ENCODE peak calls at places on chromosomes 1 and 21, in nine cellular contexts. H is AG04450, F is dorsolateral prefrontal cortex, T is sigmoid colon, L is GM12864, E is GM23338, Q is right cardiac atrium, D is brain microvascular endothelial cell, B is A549. Y is an unnamed sample.

GRCh38 chr1:211843507-211844298 is 13.1 kb upstream of the LPGAT1 start:
- DNase-seq in Q (no peak), T (no peak), D (no peak), L (no peak), E (no peak), H (no peak), B (no peak), F (no peak), Y (no peak)

GRCh38 chr1:11598461-11598860 is 55.8 kb downstream of the FBXO2 start:
- DNase-seq in D (no peak), L (no peak), Q (no peak), B (no peak), F (no peak), T (no peak), E (no peak), H (no peak), Y (no peak)

GRCh38 chr1:24984800-24985552 is 54.9 kb upstream of the RUNX3 start:
- DNase-seq in B (no peak), L (no peak), F (no peak), T (no peak), Q (peak), D (no peak), E (no peak), H (no peak), Y (no peak)

GRCh38 chr1:226094451-226094850 is 31.9 kb downstream of the H3-3A start:
- DNase-seq in T (peak), D (no peak), H (no peak), B (no peak), Q (no peak), L (no peak), E (no peak), F (no peak), Y (no peak)

GRCh38 chr21:32070693-32071330 is 198.0 kb downstream of the HUNK start:
- DNase-seq in D (no peak), L (no peak), F (no peak), T (no peak), H (no peak), Q (no peak), B (no peak), E (no peak), Y (no peak)

GRCh38 chr1:201260236-201260591 is 23.1 kb upstream of the PKP1 start:
- DNase-seq in L (no peak), Q (no peak), D (no peak), B (no peak), F (no peak), H (no peak), E (no peak), T (no peak), Y (no peak)

GRCh38 chr21:38337793-38338192 is 81.0 kb downstream of the KCNJ15 start:
- DNase-seq in D (no peak), E (no peak), B (no peak), Q (no peak), L (no peak), H (no peak), F (no peak), T (no peak), Y (no peak)

GRCh38 chr1:76595024-76595423 is 272.3 kb upstream of the ST6GALNAC5 start:
- DNase-seq in T (no peak), D (no peak), L (no peak), Q (no peak), F (no peak), E (peak), B (no peak), H (no peak), Y (no peak)

GRCh38 chr1:240189386-240189989 is 97.8 kb downstream of the FMN2 start:
- DNase-seq in F (no peak), H (no peak), L (no peak), E (peak), D (peak), B (peak), T (no peak), Q (no peak), Y (no peak)

GRCh38 chr1:150507912-150508864 is at the start of gene ECM1:
- DNase-seq in E (no peak), F (peak), T (peak), L (no peak), B (peak), D (peak), H (peak), Q (peak), Y (peak)

GRCh38 chr1:202192770-202193613 is 607 bp upstream of the LGR6 start:
- DNase-seq in L (no peak), F (peak), B (peak), D (peak), Q (peak), E (peak), T (peak), H (no peak), Y (no peak)

GRCh38 chr1:11730429-11730861 is 5.5 kb upstream of the AGTRAP start:
- DNase-seq in F (no peak), Q (no peak), H (no peak), T (no peak), E (no peak), D (no peak), B (no peak), L (no peak), Y (no peak)

GRCh38 chr1:78839704-78840277 is 166.7 kb downstream of the ADGRL4 start:
- DNase-seq in L (peak), F (no peak), B (no peak), H (no peak), D (peak), Q (no peak), T (no peak), E (peak), Y (no peak)

GRCh38 chr1:247100676-247101279 is 3.4 kb downstream of the ZNF669 start:
- DNase-seq in B (no peak), L (no peak), D (no peak), F (no peak), T (no peak), H (no peak), E (no peak), Q (no peak), Y (no peak)

GRCh38 chr1:61078611-61079010 is 3.8 kb upstream of the NFIA start:
- DNase-seq in F (no peak), Q (no peak), L (no peak), B (no peak), D (no peak), H (no peak), T (no peak), E (peak), Y (no peak)
- H3K4me3 ChIP-seq in F (peak), Q (peak), L (no peak), B (no peak), D (peak), H (no peak), T (peak), E (peak), Y (peak)

DNA sequence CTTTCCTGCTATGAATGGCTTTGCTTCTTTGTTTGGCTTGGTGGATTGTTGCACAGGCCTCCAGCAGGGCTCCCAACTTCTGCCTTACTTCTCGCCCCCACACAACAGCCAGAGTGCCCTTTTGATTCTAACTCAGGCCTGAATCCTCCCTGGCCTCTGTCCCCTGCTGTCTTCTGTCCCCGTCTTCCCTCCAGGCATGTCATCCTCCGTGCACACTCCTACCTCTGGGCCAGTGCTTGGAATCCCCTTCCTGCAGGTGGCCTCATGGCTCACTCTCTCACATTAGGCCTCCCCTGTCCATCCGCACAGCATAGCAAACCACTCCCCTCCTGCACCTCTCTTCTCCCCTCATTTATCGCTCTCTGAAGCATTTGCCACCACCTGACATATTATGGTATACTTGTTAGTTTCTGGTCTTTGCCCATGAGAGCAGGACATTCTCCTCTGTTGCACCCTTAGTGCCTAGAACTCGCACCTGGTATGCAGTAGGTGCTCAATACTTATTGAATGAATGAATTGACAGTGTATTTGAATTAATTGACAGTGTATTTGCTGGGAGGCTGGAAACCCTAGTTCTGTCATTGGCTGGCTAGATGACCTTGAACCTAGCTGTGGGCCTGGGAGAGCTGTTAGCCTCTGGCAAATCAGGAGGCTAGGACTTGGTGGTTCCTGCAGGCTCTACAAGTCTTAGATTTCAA is 2.9 kb downstream of the ZDHHC18 start:
- DNase-seq in D (no peak), T (no peak), E (no peak), F (no peak), B (no peak), L (no peak), Q (no peak), H (no peak), Y (no peak)
- H3K4me3 ChIP-seq in D (no peak), T (no peak), E (no peak), F (peak), B (no peak), L (peak), Q (no peak), H (no peak), Y (no peak)

GRCh38 chr1:170730443-170730842 is 66.5 kb downstream of the PRRX1 start:
- DNase-seq in L (no peak), Q (no peak), D (no peak), H (no peak), B (no peak), F (no peak), E (no peak), T (no peak), Y (no peak)
- H3K4me3 ChIP-seq in L (no peak), Q (peak), D (no peak), H (no peak), B (no peak), F (no peak), E (no peak), T (no peak), Y (no peak)

GRCh38 chr1:27618341-27619067 is 14.6 kb upstream of the AHDC1 start:
- DNase-seq in E (no peak), Q (no peak), H (no peak), B (no peak), F (no peak), T (no peak), D (no peak), L (no peak), Y (no peak)
- H3K4me3 ChIP-seq in E (no peak), Q (no peak), H (no peak), B (no peak), F (no peak), T (no peak), D (no peak), L (no peak), Y (no peak)

DNA sequence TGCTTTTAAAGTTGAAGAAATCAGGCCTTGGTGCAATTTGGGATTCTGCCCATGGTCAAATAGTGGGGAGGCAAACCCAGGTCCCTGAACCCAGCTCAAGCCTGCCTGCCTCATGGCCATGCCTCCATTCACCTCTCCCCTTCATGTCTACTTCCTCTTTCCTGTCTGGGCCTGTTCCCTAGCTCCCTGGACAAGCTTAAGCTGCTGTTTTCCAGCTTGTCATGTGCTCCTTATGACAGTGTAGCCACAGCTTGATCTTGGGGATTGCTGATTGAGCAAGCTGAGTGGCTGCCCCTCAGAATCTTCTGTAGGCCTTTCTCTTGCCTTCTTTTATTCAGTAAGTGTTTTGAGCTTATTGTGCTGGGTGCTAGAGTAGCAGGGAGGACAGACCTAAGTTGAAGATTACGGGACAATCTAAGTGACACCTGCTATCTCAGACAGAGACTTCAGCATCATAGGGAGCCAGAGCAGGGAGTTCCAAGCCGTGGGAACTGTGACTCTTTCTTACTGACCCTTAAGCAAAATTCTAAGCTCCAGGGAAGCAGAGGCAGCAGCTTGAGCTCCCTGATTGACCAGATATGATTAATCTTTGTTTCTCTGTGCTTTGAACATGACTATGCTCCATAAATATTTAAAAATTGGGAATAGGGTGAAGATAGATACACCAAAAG is 520 bp upstream of the MR1 start:
- DNase-seq in B (no peak), E (no peak), T (peak), F (no peak), H (no peak), L (no peak), Q (no peak), D (peak), Y (no peak)
- H3K4me3 ChIP-seq in B (peak), E (no peak), T (peak), F (peak), H (peak), L (peak), Q (peak), D (no peak), Y (peak)

GRCh38 chr1:40887652-40888051 is 25.5 kb upstream of the CITED4 start:
- DNase-seq in T (no peak), D (no peak), Q (no peak), B (no peak), L (no peak), E (no peak), H (no peak), F (no peak), Y (no peak)

GRCh38 chr1:40886318-40887011 is 24.3 kb upstream of the CITED4 start:
- DNase-seq in B (no peak), Q (no peak), D (no peak), F (no peak), L (no peak), T (no peak), H (no peak), E (no peak), Y (no peak)

GRCh38 chr1:40890771-40891170 is 28.6 kb upstream of the CITED4 start:
- DNase-seq in T (no peak), L (no peak), B (no peak), E (no peak), H (no peak), F (no peak), D (no peak), Q (no peak), Y (no peak)

GRCh38 chr1:40884055-40884795 is 22.1 kb upstream of the CITED4 start:
- DNase-seq in F (no peak), D (no peak), B (no peak), E (peak), Q (peak), H (no peak), L (no peak), T (no peak), Y (no peak)

GRCh38 chr1:40887012-40887378 is 24.8 kb upstream of the CITED4 start:
- DNase-seq in D (no peak), L (no peak), T (no peak), F (no peak), H (no peak), E (no peak), Q (no peak), B (no peak), Y (no peak)
- H3K4me3 ChIP-seq in D (no peak), L (no peak), T (no peak), F (no peak), H (no peak), E (no peak), Q (no peak), B (no peak), Y (no peak)